ENCODE peak calls at places on chromosomes 11 and 22, in eight cellular contexts. M, X, D, K, T, S, V and O are unnamed samples.

GRCh38 chr11:133238455-133238854 is 293.8 kb downstream of the OPCML start:
- DNase-seq in M (no peak), K (no peak), V (no peak), T (no peak), S (no peak), X (no peak), D (no peak), O (no peak)

GRCh38 chr11:91913407-91913806 is 311.2 kb upstream of the FAT3 start:
- DNase-seq in M (no peak), S (no peak), X (no peak), T (no peak), D (no peak), K (no peak), V (no peak), O (no peak)

GRCh38 chr22:29625090-29625825 is 21.8 kb downstream of the NF2 start:
- DNase-seq in M (no peak), V (peak; percentile 60), T (no peak), K (no peak), X (no peak), D (peak; percentile 32), S (peak; percentile 55), O (no peak)

GRCh38 chr22:20523118-20523983 is 15.9 kb downstream of the MED15 start:
- DNase-seq in M (no peak), K (no peak), V (no peak), T (no peak), D (no peak), X (no peak), S (no peak), O (no peak)

GRCh38 chr22:31087744-31088215 is 6.7 kb downstream of the SMTN start:
- DNase-seq in S (peak; percentile 31), K (no peak), X (no peak), V (no peak), T (no peak), D (no peak), M (no peak), O (no peak)

GRCh38 chr22:33400891-33401290 is 342.7 kb upstream of the SYN3 start:
- DNase-seq in K (no peak), D (no peak), M (peak; percentile 33), S (no peak), T (no peak), V (no peak), X (no peak), O (no peak)

GRCh38 chr11:134581966-134582787 is 170.1 kb upstream of the B3GAT1 start:
- DNase-seq in S (no peak), M (no peak), T (no peak), K (no peak), D (no peak), V (no peak), X (no peak), O (no peak)

GRCh38 chr11:46906596-46906995 is 11.8 kb downstream of the LRP4 start:
- DNase-seq in M (no peak), V (peak; percentile 34), K (no peak), X (no peak), T (peak; percentile 78), D (no peak), S (no peak), O (no peak)

GRCh38 chr22:42365337-42365865 is 66.8 kb downstream of the NFAM1 start:
- DNase-seq in X (no peak), S (no peak), K (no peak), M (no peak), D (no peak), V (no peak), T (no peak), O (no peak)

GRCh38 chr11:73980001-73980960 is 2.4 kb downstream of the UCP2 start:
- DNase-seq in V (peak; percentile 80), K (no peak), T (peak; percentile 94), X (peak; percentile 24), M (no peak), S (no peak), D (peak; percentile 93), O (no peak)

GRCh38 chr11:117220999-117221774 is 10.7 kb downstream of the PCSK7 start:
- DNase-seq in X (no peak), S (peak; percentile 55), M (peak; percentile 78), V (no peak), K (no peak), T (no peak), D (no peak), O (no peak)

GRCh38 chr22:38085056-38085455 is 1.1 kb upstream of the SLC16A8 start:
- DNase-seq in D (no peak), T (no peak), V (no peak), K (no peak), S (peak; percentile 6), X (no peak), M (no peak), O (no peak)

GRCh38 chr11:72225411-72225951 is 914 bp downstream of the INPPL1 start:
- DNase-seq in K (no peak), V (no peak), T (peak; percentile 80), S (peak; percentile 30), M (no peak), D (peak; percentile 35), X (no peak), O (no peak)
- TF ChIP-seq POLR2A in K (no peak), V (no peak), T (no peak), S (no peak), M (no peak), D (no peak), X (no peak), O (no peak)

DNA sequence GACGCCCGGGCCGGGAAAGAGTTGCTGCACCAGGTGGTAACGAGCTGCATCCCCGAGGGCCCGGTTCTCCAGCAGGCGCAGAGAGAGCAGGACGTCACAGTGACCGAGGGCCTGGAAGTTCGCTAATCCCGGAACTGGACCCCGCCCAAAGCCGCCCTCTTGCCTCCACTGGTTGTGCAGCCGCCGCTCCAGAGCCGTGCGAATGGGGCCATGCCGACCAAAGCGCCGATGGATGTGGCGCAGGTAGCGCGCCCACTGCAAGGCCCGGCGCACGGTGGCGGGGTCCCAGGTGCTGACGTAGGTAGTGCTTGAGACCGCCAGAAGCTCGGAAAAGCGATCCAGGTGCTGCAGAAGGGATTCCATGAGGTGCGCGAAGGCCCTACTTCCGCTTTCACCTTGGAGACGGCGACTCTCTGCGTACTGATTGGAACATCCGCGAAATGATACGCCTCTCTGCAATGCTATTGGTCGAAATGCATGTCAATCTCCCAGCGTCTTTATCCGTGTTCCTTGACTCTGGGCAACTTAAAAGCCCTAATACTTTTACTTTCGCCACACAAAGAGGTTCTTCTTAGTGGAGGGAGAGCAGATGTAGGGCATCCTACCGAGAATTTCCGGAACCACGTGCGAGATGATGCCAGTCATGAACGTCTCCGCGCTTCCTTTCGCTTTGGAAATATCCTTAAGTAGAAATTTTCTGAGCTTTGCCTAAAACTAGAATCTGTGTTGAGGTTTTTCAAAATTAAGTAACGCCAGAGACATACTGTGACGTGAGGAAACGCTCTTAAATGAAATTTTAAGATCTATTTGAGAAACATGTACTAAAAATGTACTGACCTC is at the start of gene FANCF:
- DNase-seq in M (peak; percentile 95), X (peak; percentile 71), K (peak; percentile 89), S (peak; percentile 94), D (peak; percentile 95), V (peak; percentile 96), T (peak; percentile 95), O (peak; percentile 53)
- TF ChIP-seq POLR2A in M (no peak), X (peak; percentile 21), K (no peak), S (peak; percentile 8), D (no peak), V (no peak), T (no peak), O (peak; percentile 26)

GRCh38 chr11:121451178-121451981 is 734 bp upstream of the SORL1 start:
- DNase-seq in S (no peak), M (no peak), T (peak; percentile 85), X (no peak), V (peak; percentile 64), D (peak; percentile 43), K (no peak), O (no peak)

GRCh38 chr11:121453589-121454299 is 977 bp upstream of the SORL1-AS1 start:
- DNase-seq in M (no peak), K (no peak), D (no peak), X (no peak), V (no peak), T (no peak), S (no peak), O (no peak)

GRCh38 chr11:121450424-121450823 is 1.7 kb upstream of the SORL1 start:
- DNase-seq in S (no peak), V (no peak), X (no peak), K (no peak), T (no peak), M (no peak), D (no peak), O (no peak)

GRCh38 chr11:121452609-121453150 is at the start of gene SORL1-AS1:
- DNase-seq in K (no peak), T (no peak), X (no peak), V (no peak), S (no peak), D (peak; percentile 49), M (no peak), O (no peak)

DNA sequence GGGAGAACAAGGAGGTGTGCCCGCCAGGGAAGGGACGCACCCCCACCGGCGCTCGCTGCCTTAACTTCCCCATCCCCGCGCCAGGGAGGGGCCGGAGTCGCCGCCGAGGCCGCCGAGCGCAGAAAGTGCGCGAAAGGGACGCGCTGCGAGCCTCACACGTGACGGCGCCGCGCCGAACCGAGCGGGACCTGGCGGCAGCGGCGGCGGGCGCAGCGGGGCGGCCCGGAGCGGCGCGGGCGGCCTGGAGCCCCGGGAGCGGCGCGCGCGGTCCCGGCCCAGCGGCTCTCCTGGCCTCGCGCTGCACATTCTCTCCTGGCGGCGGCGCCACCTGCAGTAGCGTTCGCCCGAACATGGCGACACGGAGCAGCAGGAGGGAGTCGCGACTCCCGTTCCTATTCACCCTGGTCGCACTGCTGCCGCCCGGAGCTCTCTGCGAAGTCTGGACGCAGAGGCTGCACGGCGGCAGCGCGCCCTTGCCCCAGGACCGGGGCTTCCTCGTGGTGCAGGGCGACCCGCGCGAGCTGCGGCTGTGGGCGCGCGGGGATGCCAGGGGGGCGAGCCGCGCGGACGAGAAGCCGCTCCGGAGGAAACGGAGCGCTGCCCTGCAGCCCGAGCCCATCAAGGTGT is at the start of gene SORL1:
- DNase-seq in X (no peak), V (peak; percentile 78), S (peak; percentile 70), T (peak; percentile 95), D (peak; percentile 66), M (peak; percentile 67), K (no peak), O (peak; percentile 23)
- TF ChIP-seq POLR2A in X (no peak), V (no peak), S (no peak), T (no peak), D (peak; percentile 70), M (no peak), K (peak; percentile 52), O (no peak)

DNA sequence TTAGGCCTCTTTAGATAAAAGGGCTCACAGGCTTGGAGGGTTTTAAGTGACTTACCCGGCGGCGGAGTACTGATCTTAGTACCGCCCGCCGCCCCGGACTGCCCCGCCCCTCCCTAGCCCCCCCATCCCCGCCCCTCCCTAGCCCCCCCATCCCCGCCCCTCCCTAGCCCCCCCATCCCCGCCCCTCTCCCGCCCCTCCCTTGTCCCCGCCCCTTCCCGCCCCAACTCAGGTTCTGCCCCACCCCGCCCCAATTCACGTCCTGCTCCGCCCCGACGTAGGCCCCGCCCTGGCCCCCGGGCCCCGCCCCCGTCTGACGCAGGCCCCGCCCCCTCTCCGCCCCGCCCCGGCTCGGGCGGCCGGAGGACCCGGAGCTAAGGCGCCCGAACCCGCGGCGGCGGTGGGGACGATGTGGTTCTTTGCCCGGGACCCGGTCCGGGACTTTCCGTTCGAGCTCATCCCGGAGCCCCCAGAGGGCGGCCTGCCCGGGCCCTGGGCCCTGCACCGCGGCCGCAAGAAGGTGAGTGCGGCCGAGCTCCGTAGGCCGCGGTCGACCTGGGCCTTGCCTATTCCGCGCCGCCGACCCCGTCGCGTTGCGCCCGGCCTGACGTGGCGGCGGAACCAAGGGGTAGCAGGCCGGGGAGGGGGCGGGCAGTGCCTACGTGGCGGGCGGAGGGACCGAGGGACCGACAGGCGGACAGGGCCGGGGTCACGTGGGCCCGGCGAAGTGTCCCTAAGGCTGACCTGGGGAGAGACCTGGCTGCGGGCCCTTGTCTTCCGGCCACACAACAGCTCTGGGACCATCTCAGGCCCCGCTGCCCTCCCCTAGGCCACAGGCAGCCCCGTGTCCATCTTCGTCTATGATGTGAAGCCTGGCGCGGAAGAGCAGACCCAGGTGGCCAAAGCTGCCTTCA is at the start of gene SCYL1:
- DNase-seq in S (peak; percentile 88), K (no peak), T (peak; percentile 96), V (peak; percentile 83), M (peak; percentile 83), X (peak; percentile 46), D (peak; percentile 81), O (no peak)
- TF ChIP-seq POLR2A in S (peak; percentile 68), K (no peak), T (peak; percentile 62), V (no peak), M (peak; percentile 29), X (peak; percentile 49), D (no peak), O (peak; percentile 56)